ENCODE peak calls at places on chromosomes 2 and 18, in six cellular contexts. B is GM12892; E is activated CD4-positive, CD25-positive, alpha-beta regulatory T cell treated with anti-CD3 and anti-CD28 coated beads, Interleukin-2, amount 50 U/mL, for 72 hours; P is left ventricle myocardium inferior; K is NCI-H446; O is NCI-H1092. W is an unnamed sample.

GRCh38 chr18:70181015-70181414 is 24.5 kb downstream of the RTTN start:
- DNase-seq in O (no peak), P (no peak), K (no peak), B (no peak), E (no peak), W (no peak)

GRCh38 chr2:142131016-142131714 is at the start of gene LRP1B:
- DNase-seq in B (peak), P (no peak), K (peak), O (no peak), E (no peak), W (peak)

GRCh38 chr2:153946036-153946435 is 74.3 kb downstream of the GALNT13 start:
- DNase-seq in K (no peak), B (no peak), O (no peak), P (no peak), E (no peak), W (no peak)

GRCh38 chr2:234989183-234989701 is 37.4 kb downstream of the SH3BP4 start:
- DNase-seq in O (peak), K (peak), E (no peak), P (peak), B (no peak), W (no peak)

GRCh38 chr2:20447437-20448245 is 767 bp downstream of the RHOB start:
- DNase-seq in P (peak), K (peak), E (peak), O (no peak), B (no peak), W (no peak)

GRCh38 chr2:31674446-31674845 is 93.7 kb upstream of the SRD5A2 start:
- DNase-seq in E (no peak), O (no peak), P (no peak), B (no peak), K (no peak), W (no peak)

GRCh38 chr2:85978883-85979780 is 90.3 kb upstream of the ST3GAL5 start:
- DNase-seq in E (no peak), O (no peak), P (no peak), K (no peak), B (no peak), W (no peak)

GRCh38 chr18:58196881-58197872 is 153.2 kb downstream of the NEDD4L start:
- DNase-seq in E (no peak), B (no peak), K (no peak), P (no peak), O (no peak), W (no peak)